ENCODE peak calls at places on chromosomes 11 and 22, in seven cellular contexts. B is kidney, R is ovary, G is IMR-90, E is left lung, S is hepatocyte, F is GM10248. U is an unnamed sample.

GRCh38 chr11:27201454-27202302 is 161.1 kb downstream of the BBOX1 start:
- DNase-seq in S (peak; percentile 96), G (peak; percentile 48), R (peak; percentile 90), E (peak; percentile 53), F (no peak), B (peak; percentile 93), U (peak; percentile 89)

GRCh38 chr11:66906077-66906929 is 49.4 kb downstream of the LRFN4 start:
- DNase-seq in G (peak; percentile 49), E (no peak), F (no peak), R (peak; percentile 40), B (no peak), S (no peak), U (no peak)

GRCh38 chr11:46778416-46778815 is 59.4 kb downstream of the F2 start:
- DNase-seq in R (no peak), E (no peak), G (no peak), F (no peak), S (no peak), B (no peak), U (no peak)

GRCh38 chr22:41857160-41857859 is 24.4 kb downstream of the SREBF2 start:
- DNase-seq in B (no peak), G (peak; percentile 72), E (no peak), F (peak; percentile 62), R (no peak), S (peak; percentile 47), U (peak; percentile 61)

GRCh38 chr11:45658292-45658991 is 7.0 kb downstream of the CHST1 start:
- DNase-seq in B (peak; percentile 92), F (peak; percentile 57), S (peak; percentile 72), G (peak; percentile 45), E (peak; percentile 67), R (peak; percentile 88), U (peak; percentile 18)

GRCh38 chr11:120807414-120808150 is 216.3 kb upstream of the TBCEL start:
- DNase-seq in E (no peak), B (peak; percentile 85), S (peak; percentile 51), R (no peak), G (peak; percentile 95), F (no peak), U (peak; percentile 77)

GRCh38 chr11:3942956-3943497 is 87.6 kb downstream of the STIM1 start:
- DNase-seq in B (no peak), S (peak; percentile 14), E (no peak), F (no peak), G (no peak), R (no peak), U (no peak)

GRCh38 chr22:35422145-35422544 is 22.2 kb downstream of the MCM5 start:
- DNase-seq in F (no peak), R (no peak), E (no peak), G (no peak), S (no peak), B (peak; percentile 40), U (no peak)

GRCh38 chr11:12683857-12684256 is 9.6 kb downstream of the TEAD1 start:
- DNase-seq in F (no peak), B (no peak), S (no peak), E (no peak), G (no peak), R (no peak), U (peak; percentile 84)

GRCh38 chr11:131311746-131312145 is 58.7 kb upstream of the NTM start:
- DNase-seq in G (no peak), B (no peak), S (no peak), E (no peak), F (no peak), R (no peak), U (no peak)

GRCh38 chr11:47715082-47715669 is at the start of gene AGBL2:
- DNase-seq in E (peak; percentile 81), R (peak; percentile 68), B (peak; percentile 93), G (peak; percentile 50), F (peak; percentile 93), S (peak; percentile 78), U (peak; percentile 43)

GRCh38 chr22:46569848-46570695 is 32.7 kb upstream of the CELSR1 start:
- DNase-seq in B (peak; percentile 59), S (no peak), R (no peak), G (no peak), E (peak; percentile 24), F (no peak), U (no peak)

GRCh38 chr22:46569055-46569847 is 31.8 kb upstream of the CELSR1 start:
- DNase-seq in G (no peak), E (peak; percentile 20), B (peak; percentile 60), S (no peak), R (no peak), F (no peak), U (no peak)

GRCh38 chr22:46571642-46572250 is 34.3 kb upstream of the CELSR1 start:
- DNase-seq in G (no peak), S (no peak), E (peak; percentile 9), B (peak; percentile 5), R (no peak), F (no peak), U (no peak)

GRCh38 chr22:46567471-46567870 is 30.1 kb upstream of the CELSR1 start:
- DNase-seq in B (no peak), E (no peak), F (no peak), R (no peak), S (no peak), G (no peak), U (no peak)

GRCh38 chr22:46568102-46568809 is 30.8 kb upstream of the CELSR1 start:
- DNase-seq in R (no peak), S (no peak), E (peak; percentile 22), F (no peak), G (no peak), B (peak; percentile 55), U (no peak)
- TF ChIP-seq CTCF in R (no peak), S (no peak), E (no peak), F (no peak), G (no peak), B (no peak), U (peak; percentile 29)

GRCh38 chr22:43094551-43094950 is 5.4 kb upstream of the TTLL1 start:
- DNase-seq in S (no peak), G (no peak), B (no peak), F (no peak), R (no peak), E (no peak), U (no peak)

GRCh38 chr22:43090130-43090789 is 1.1 kb upstream of the TTLL1 start:
- DNase-seq in G (peak; percentile 80), S (peak; percentile 75), R (peak; percentile 62), E (peak; percentile 49), F (peak; percentile 77), B (peak; percentile 79), U (peak; percentile 78)

GRCh38 chr22:43092085-43092484 is 2.9 kb upstream of the TTLL1 start:
- DNase-seq in S (no peak), R (no peak), E (no peak), G (peak; percentile 8), F (no peak), B (no peak), U (no peak)

GRCh38 chr22:43096420-43096819 is 7.2 kb upstream of the TTLL1 start:
- DNase-seq in E (no peak), S (no peak), B (no peak), F (no peak), G (no peak), R (no peak), U (no peak)

DNA sequence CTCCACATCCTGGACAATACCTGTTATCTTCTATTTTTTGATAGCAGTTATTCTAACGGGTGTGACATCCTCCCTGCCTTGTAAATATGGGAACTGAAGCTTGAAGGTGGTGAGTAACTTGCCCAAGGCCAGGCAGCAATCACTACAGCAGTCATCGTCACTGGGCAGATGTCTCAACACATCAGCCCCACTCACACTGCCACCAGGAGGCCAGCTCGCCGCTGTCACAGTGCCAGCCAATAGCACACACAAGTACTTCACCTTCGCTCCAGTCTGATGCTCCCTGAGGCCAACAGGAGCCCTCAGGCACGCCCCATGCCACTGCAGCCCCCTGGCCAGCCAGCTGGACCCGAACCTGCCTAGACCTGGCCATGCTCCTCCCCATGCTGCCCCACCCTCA is 4.9 kb upstream of the TTLL1 start:
- DNase-seq in G (peak; percentile 18), R (no peak), E (no peak), F (no peak), B (no peak), S (peak; percentile 45), U (peak; percentile 56)
- TF ChIP-seq CTCF in G (no peak), R (no peak), E (no peak), F (no peak), B (no peak), S (no peak), U (peak; percentile 40)

DNA sequence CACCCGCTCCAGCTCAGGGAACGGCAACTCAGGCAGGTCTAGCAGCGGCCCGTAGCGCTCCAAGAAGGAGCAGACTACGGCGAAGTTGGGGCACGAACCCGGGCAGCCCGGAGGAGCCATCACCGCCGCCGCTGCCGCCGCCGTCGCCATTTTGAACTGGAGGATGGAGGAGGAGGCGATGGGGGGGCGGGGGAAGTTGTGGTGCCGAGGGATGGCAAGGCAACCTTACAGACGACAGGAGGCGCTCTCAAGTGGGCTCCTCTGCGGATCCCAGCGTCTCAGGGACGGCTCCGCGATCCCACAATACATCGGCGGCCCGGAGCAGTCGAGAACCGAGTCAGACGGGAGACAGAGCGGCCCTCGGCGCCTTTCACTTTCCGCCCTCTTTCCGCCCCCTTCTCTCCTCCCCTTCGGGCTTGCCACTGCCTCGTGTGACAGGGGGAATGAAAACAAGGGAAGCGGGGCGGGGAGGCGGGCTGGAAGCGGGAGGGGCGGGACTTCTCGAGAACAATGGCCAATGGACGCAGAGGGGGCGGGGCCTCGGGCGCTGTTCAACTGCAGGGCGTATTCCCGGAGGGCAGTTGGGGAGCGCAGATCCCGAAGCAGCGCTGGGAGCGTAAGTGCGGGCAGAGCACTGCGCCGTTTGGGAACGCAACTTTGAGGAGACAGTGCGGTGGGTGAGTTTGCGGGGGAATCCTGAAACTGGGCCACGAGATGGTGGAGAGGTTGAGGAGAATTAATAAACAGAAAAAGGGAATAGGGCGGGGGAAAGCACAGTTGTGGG is at the start of the genes AAMDC and RSF1:
- DNase-seq in R (peak; percentile 99), G (peak; percentile 99), F (peak; percentile 96), E (peak; percentile 98), S (peak; percentile 100), B (peak; percentile 99), U (peak; percentile 98)
- TF ChIP-seq CTCF in R (peak; percentile 58), G (peak; percentile 88), F (peak; percentile 68), E (peak; percentile 66), S (peak; percentile 85), B (peak; percentile 56), U (peak; percentile 83)

GRCh38 chr22:19266547-19267086 is 24.9 kb downstream of the CLTCL1 start:
- DNase-seq in R (no peak), E (no peak), F (no peak), G (no peak), S (no peak), B (no peak), U (no peak)

GRCh38 chr22:19271273-19271855 is 20.2 kb downstream of the CLTCL1 start:
- DNase-seq in S (no peak), B (no peak), G (no peak), F (no peak), R (no peak), E (no peak), U (no peak)

GRCh38 chr22:19275104-19275503 is 16.4 kb downstream of the CLTCL1 start:
- DNase-seq in S (no peak), G (no peak), F (no peak), R (no peak), B (no peak), E (no peak), U (no peak)

GRCh38 chr22:19271856-19272535 is 19.5 kb downstream of the CLTCL1 start:
- DNase-seq in S (peak; percentile 29), R (no peak), G (peak; percentile 74), E (no peak), F (no peak), B (no peak), U (peak; percentile 71)

DNA sequence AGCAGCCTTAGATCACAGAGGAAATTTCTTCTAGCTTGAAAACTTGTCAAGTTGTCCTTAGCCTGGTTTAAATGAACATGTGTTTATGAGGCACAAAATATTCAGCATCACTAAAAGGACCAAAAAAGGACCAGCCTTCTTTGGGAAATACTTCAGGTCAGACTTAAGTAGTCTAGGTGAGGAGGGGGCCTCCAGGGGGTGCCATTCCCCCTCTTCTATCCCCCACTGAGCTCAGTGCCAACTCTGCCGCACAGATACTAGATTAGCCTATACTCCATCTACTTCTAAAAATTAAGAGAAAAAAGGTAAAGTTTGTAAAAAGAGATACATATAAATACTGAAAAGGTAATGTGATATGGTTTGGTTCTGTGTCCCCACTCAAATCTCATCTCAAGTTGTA is 20.6 kb downstream of the CLTCL1 start:
- DNase-seq in R (no peak), G (no peak), B (no peak), F (no peak), E (no peak), S (no peak), U (no peak)
- TF ChIP-seq CTCF in R (no peak), G (no peak), B (no peak), F (no peak), E (no peak), S (no peak), U (no peak)